ENCODE peak calls at places on chromosomes 2 and 18, in seven cellular contexts. D is stimulated activated naive B cell treated with anti-CD40 and anti-IgM and Interleukin-4, amounts not matched to agents 10 μg/mL and 1 μg/mL and 100 μg/mL, for 72 hours; K is amniotic stem cell; B is activated CD4-positive, alpha-beta T cell treated with anti-CD3 and anti-CD28 coated beads, Interleukin-2, amount 50 U/mL, for 4 hours; P is heart left ventricle; N is amygdala; Y is activated T-cell treated with anti-CD3 and anti-CD28 coated beads for 1 hour. I is an unnamed sample.
A peak's percentile ranks its signal among the peaks of the same experiment; 100 is the strongest.

GRCh38 chr2:85353876-85354285 is 447 bp downstream of the RETSAT start:
- DNase-seq in K (no peak), D (no peak), P (peak; percentile 72), B (no peak), Y (no peak), N (peak; percentile 31), I (peak; percentile 42)

GRCh38 chr18:48264508-48264907 is 144.7 kb downstream of the ZBTB7C start:
- DNase-seq in N (no peak), Y (no peak), D (no peak), P (peak; percentile 26), B (no peak), K (no peak), I (no peak)

GRCh38 chr2:214244847-214245246 is 166.0 kb upstream of the VWC2L start:
- DNase-seq in Y (no peak), B (no peak), N (no peak), K (no peak), D (no peak), P (no peak), I (no peak)

GRCh38 chr2:232339121-232340081 is 39.1 kb upstream of the ALPP start:
- DNase-seq in D (no peak), P (peak; percentile 28), Y (no peak), B (no peak), K (no peak), N (no peak), I (no peak)

GRCh38 chr18:12742453-12742852 is 39.6 kb downstream of the PSMG2 start:
- DNase-seq in D (no peak), P (no peak), B (no peak), K (peak; percentile 8), N (no peak), Y (no peak), I (no peak)

GRCh38 chr2:218852911-218853667 is 6.5 kb upstream of the WNT6 start:
- DNase-seq in Y (peak; percentile 64), P (peak; percentile 53), B (peak; percentile 73), N (peak; percentile 14), D (peak; percentile 25), K (no peak), I (peak; percentile 49)

GRCh38 chr2:170885130-170885791 is 43.8 kb upstream of the GORASP2 start:
- DNase-seq in K (no peak), D (no peak), N (no peak), P (no peak), Y (no peak), B (no peak), I (no peak)

GRCh38 chr2:157221394-157221988 is 36.0 kb upstream of the GALNT5 start:
- DNase-seq in B (no peak), K (no peak), D (no peak), Y (no peak), N (no peak), P (no peak), I (no peak)

GRCh38 chr2:235605999-235606715 is 112.3 kb downstream of the AGAP1 start:
- DNase-seq in B (no peak), D (no peak), K (no peak), N (no peak), P (no peak), Y (no peak), I (no peak)